ENCODE peak calls at places on chromosomes 5 and 9, in eight cellular contexts. L is cardiac fibroblast, X is uterus, B is cardiac muscle cell, W is heart left ventricle, I is thyroid gland, M is A549, O is retinal pigment epithelial cell. V is an unnamed sample.

GRCh38 chr5:87113848-87114247 is 153.8 kb upstream of the RASA1 start:
- DNase-seq in O (peak), I (no peak), M (no peak), B (peak), L (peak), W (no peak), X (no peak), V (peak)

GRCh38 chr5:29805804-29806203 is 1387.7 kb upstream of the CDH6 start:
- DNase-seq in I (no peak), M (no peak), X (no peak), L (no peak), O (no peak), B (no peak), W (no peak), V (no peak)

GRCh38 chr9:32220750-32221149 is 163.7 kb upstream of the ACO1 start:
- DNase-seq in M (no peak), O (no peak), I (no peak), L (no peak), B (no peak), X (no peak), W (no peak), V (no peak)

GRCh38 chr5:148957591-148958202 is 105.2 kb downstream of the SH3TC2 start:
- DNase-seq in B (peak), L (peak), O (no peak), I (peak), X (no peak), M (no peak), W (no peak), V (no peak)

GRCh38 chr5:119274024-119274766 is 81.6 kb upstream of the TNFAIP8 start:
- DNase-seq in I (no peak), L (no peak), W (no peak), X (no peak), O (no peak), B (no peak), M (no peak), V (no peak)

GRCh38 chr9:82202808-82203207 is 214.2 kb downstream of the SPATA31D1 start:
- DNase-seq in M (no peak), W (no peak), O (peak), I (no peak), B (peak), X (no peak), L (peak), V (no peak)

GRCh38 chr5:5342784-5343183 is 79.7 kb upstream of the ICE1 start:
- DNase-seq in M (no peak), W (no peak), I (no peak), B (peak), X (no peak), O (no peak), L (peak), V (no peak)

GRCh38 chr5:140295414-140295813 is 7.5 kb downstream of the PFDN1 start:
- DNase-seq in O (peak), M (no peak), X (no peak), I (peak), B (peak), L (peak), W (peak), V (peak)

GRCh38 chr9:128159073-128159783 is 837 bp upstream of the BBLN start:
- DNase-seq in X (peak), M (no peak), L (no peak), I (no peak), W (no peak), O (no peak), B (no peak), V (no peak)

GRCh38 chr5:168529361-168530234 is 493 bp downstream of the FBLL1 start:
- DNase-seq in W (no peak), O (no peak), B (peak), M (no peak), L (peak), I (no peak), X (no peak), V (no peak)

GRCh38 chr5:135238622-135239460 is 160.2 kb downstream of the MACROH2A1 start:
- DNase-seq in I (no peak), M (no peak), W (no peak), O (no peak), B (no peak), X (peak), L (no peak), V (no peak)

GRCh38 chr9:136316271-136316751 is 11.0 kb upstream of the GPSM1 start:
- DNase-seq in M (no peak), B (no peak), I (no peak), O (no peak), L (no peak), W (no peak), X (no peak), V (no peak)

GRCh38 chr9:86286278-86286677 is 3.9 kb upstream of the ISCA1 start:
- DNase-seq in X (no peak), O (no peak), B (no peak), M (no peak), L (no peak), W (no peak), I (no peak), V (no peak)
- TF ChIP-seq CTCF in X (no peak), O (no peak), B (no peak), M (no peak), L (no peak), W (no peak), I (no peak), V (no peak)

GRCh38 chr5:112097768-112098167 is 321.3 kb downstream of the EPB41L4A start:
- DNase-seq in O (no peak), B (peak), M (no peak), L (peak), W (no peak), X (no peak), I (no peak), V (no peak)
- H3K4me3 ChIP-seq in O (no peak), B (no peak), M (no peak), L (no peak), W (no peak), X (no peak), I (no peak), V (no peak)

DNA sequence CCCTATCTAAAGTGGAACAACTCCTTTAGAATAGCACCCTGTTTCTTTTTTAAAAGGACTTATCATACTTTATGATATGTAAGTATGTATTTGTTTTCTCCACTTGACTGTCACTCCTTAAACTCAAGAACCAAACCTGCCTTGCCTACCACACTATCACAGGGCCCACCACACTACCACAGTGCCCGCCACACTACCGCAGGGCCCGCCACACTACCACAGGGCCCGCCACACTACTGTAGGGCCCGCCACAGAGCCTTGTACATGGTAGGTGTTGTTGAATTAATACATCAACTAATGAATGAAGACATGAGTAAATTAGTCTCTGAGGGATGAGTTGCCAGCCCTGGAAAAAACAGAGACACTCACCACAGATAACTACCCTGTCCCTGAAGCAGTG is 18.0 kb downstream of the SLC31A2 start:
- DNase-seq in M (no peak), X (no peak), I (no peak), O (no peak), W (no peak), B (no peak), L (no peak), V (no peak)
- TF ChIP-seq CTCF in M (no peak), X (no peak), I (no peak), O (no peak), W (no peak), B (no peak), L (no peak), V (no peak)

GRCh38 chr9:91905958-91906585 is 44.0 kb downstream of the ROR2 start:
- DNase-seq in I (no peak), W (no peak), B (no peak), X (no peak), O (no peak), L (no peak), M (peak), V (no peak)
- H3K4me3 ChIP-seq in I (no peak), W (no peak), B (no peak), X (no peak), O (peak), L (no peak), M (peak), V (peak)

DNA sequence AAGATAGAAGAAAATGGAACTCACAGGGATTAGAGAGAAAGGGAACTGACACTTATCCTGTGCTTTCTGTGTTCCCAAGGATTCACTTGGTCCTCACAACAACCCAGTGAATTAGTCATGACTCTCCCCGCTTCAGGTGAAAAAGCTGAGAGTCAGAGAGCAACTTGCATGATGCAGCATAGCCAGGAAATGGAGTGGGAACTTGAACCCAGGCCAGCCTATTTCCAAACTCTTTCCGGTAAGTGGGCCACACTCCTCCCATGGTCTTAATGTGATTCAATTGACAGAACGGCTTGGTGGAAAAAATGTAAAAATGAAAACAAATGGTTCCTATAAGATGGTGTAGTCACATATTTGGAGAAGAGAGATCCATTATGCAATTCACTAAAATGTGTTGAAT is 45.9 kb upstream of the CEMIP2 start:
- DNase-seq in M (no peak), B (peak), X (peak), O (no peak), L (peak), W (peak), I (peak), V (no peak)
- TF ChIP-seq CTCF in M (no peak), B (no peak), X (no peak), O (no peak), L (no peak), W (no peak), I (no peak), V (no peak)

DNA sequence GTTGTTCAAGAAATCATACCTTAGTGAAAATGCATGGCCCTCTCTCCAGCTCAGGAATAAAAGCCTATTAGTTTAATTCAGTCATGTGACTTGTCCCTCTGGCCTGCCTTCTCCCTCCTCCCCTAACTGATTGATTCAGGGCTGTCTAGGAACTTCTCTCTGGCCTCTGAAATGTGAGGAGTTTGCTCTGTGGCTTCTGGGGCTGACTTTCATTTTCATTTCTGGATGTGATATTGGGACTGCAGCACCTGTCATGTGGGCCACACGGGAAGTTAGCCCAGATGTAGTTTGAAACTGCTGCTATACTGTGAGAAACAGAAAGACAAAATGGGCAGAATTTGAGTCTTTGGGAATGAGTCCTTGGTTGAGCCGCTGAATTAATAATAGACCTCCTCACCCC is 44.8 kb downstream of the PARP8 start:
- DNase-seq in W (no peak), B (no peak), L (peak), I (peak), O (no peak), X (no peak), M (no peak), V (no peak)
- H3K4me3 ChIP-seq in W (no peak), B (no peak), L (no peak), I (no peak), O (no peak), X (no peak), M (no peak), V (no peak)

V was measured in astrocyte of the cerebellum.